ENCODE peak calls at places on chromosomes 12 and 14, in four cellular contexts. One of them, this sample, is unnamed.

GRCh38 chr12:123934016-123934620 is 38.5 kb downstream of the CCDC92 start:
- DNase-seq in stimulated activated CD4-positive, alpha-beta T cell treated with anti-CD3 and anti-CD28 coated beads, Interleukin-15, amount 100 ng/mL, for 48 hours: no peak
- DNase-seq in neural progenitor cell: no peak
- DNase-seq in mucosa of gallbladder: no peak
- DNase-seq in this sample: no peak

GRCh38 chr14:102645746-102646440 is 53.4 kb downstream of the RCOR1 start:
- DNase-seq in stimulated activated CD4-positive, alpha-beta T cell treated with anti-CD3 and anti-CD28 coated beads, Interleukin-15, amount 100 ng/mL, for 48 hours: no peak
- DNase-seq in neural progenitor cell: no peak
- DNase-seq in mucosa of gallbladder: no peak
- DNase-seq in this sample: no peak

GRCh38 chr14:80298491-80299017 is 87.2 kb upstream of the DIO2 start:
- DNase-seq in stimulated activated CD4-positive, alpha-beta T cell treated with anti-CD3 and anti-CD28 coated beads, Interleukin-15, amount 100 ng/mL, for 48 hours: no peak
- DNase-seq in neural progenitor cell: no peak
- DNase-seq in mucosa of gallbladder: no peak
- DNase-seq in this sample: no peak

GRCh38 chr14:92491782-92492181 is 21.8 kb upstream of the RIN3 start:
- DNase-seq in stimulated activated CD4-positive, alpha-beta T cell treated with anti-CD3 and anti-CD28 coated beads, Interleukin-15, amount 100 ng/mL, for 48 hours: no peak
- DNase-seq in neural progenitor cell: no peak
- DNase-seq in mucosa of gallbladder: no peak
- DNase-seq in this sample: no peak

GRCh38 chr12:68530299-68530698 is 80.4 kb upstream of the RAP1B start:
- DNase-seq in stimulated activated CD4-positive, alpha-beta T cell treated with anti-CD3 and anti-CD28 coated beads, Interleukin-15, amount 100 ng/mL, for 48 hours: no peak
- DNase-seq in neural progenitor cell: no peak
- DNase-seq in mucosa of gallbladder: no peak
- DNase-seq in this sample: no peak

GRCh38 chr12:87383705-87384104 is 645.5 kb downstream of the C12orf50 start:
- DNase-seq in stimulated activated CD4-positive, alpha-beta T cell treated with anti-CD3 and anti-CD28 coated beads, Interleukin-15, amount 100 ng/mL, for 48 hours: no peak
- DNase-seq in neural progenitor cell: no peak
- DNase-seq in mucosa of gallbladder: no peak
- DNase-seq in this sample: no peak

GRCh38 chr14:86826641-86827040 is 1166.3 kb downstream of the GALC start:
- DNase-seq in stimulated activated CD4-positive, alpha-beta T cell treated with anti-CD3 and anti-CD28 coated beads, Interleukin-15, amount 100 ng/mL, for 48 hours: no peak
- DNase-seq in neural progenitor cell: no peak
- DNase-seq in mucosa of gallbladder: no peak
- DNase-seq in this sample: no peak

GRCh38 chr14:53954551-53955233 is 1.9 kb downstream of the BMP4 start:
- DNase-seq in stimulated activated CD4-positive, alpha-beta T cell treated with anti-CD3 and anti-CD28 coated beads, Interleukin-15, amount 100 ng/mL, for 48 hours: no peak
- DNase-seq in neural progenitor cell: peak
- DNase-seq in mucosa of gallbladder: peak
- DNase-seq in this sample: no peak

GRCh38 chr14:20714593-20715250 is 26.2 kb downstream of the ANG start:
- DNase-seq in stimulated activated CD4-positive, alpha-beta T cell treated with anti-CD3 and anti-CD28 coated beads, Interleukin-15, amount 100 ng/mL, for 48 hours: no peak
- DNase-seq in neural progenitor cell: no peak
- DNase-seq in mucosa of gallbladder: peak
- DNase-seq in this sample: no peak

GRCh38 chr14:90398315-90398811 is 1.5 kb downstream of the CALM1 start:
- DNase-seq in stimulated activated CD4-positive, alpha-beta T cell treated with anti-CD3 and anti-CD28 coated beads, Interleukin-15, amount 100 ng/mL, for 48 hours: peak
- DNase-seq in neural progenitor cell: peak
- DNase-seq in mucosa of gallbladder: peak
- DNase-seq in this sample: no peak

GRCh38 chr12:124531281-124531745 is 36.1 kb downstream of the NCOR2 start:
- DNase-seq in stimulated activated CD4-positive, alpha-beta T cell treated with anti-CD3 and anti-CD28 coated beads, Interleukin-15, amount 100 ng/mL, for 48 hours: no peak
- DNase-seq in neural progenitor cell: peak
- DNase-seq in mucosa of gallbladder: no peak
- DNase-seq in this sample: no peak

GRCh38 chr14:69704319-69704718 is 62.6 kb upstream of the SRSF5 start:
- DNase-seq in stimulated activated CD4-positive, alpha-beta T cell treated with anti-CD3 and anti-CD28 coated beads, Interleukin-15, amount 100 ng/mL, for 48 hours: no peak
- DNase-seq in neural progenitor cell: no peak
- DNase-seq in mucosa of gallbladder: no peak
- DNase-seq in this sample: no peak

GRCh38 chr12:120012067-120012621 is 23.1 kb downstream of the BICDL1 start:
- DNase-seq in stimulated activated CD4-positive, alpha-beta T cell treated with anti-CD3 and anti-CD28 coated beads, Interleukin-15, amount 100 ng/mL, for 48 hours: peak
- DNase-seq in neural progenitor cell: peak
- DNase-seq in mucosa of gallbladder: no peak
- DNase-seq in this sample: peak

GRCh38 chr12:110860833-110861291 is 14.1 kb downstream of the CCDC63 start:
- DNase-seq in stimulated activated CD4-positive, alpha-beta T cell treated with anti-CD3 and anti-CD28 coated beads, Interleukin-15, amount 100 ng/mL, for 48 hours: no peak
- DNase-seq in neural progenitor cell: peak
- DNase-seq in mucosa of gallbladder: no peak
- DNase-seq in this sample: no peak

GRCh38 chr12:12364787-12365441 is 8.0 kb downstream of the BORCS5 start:
- DNase-seq in stimulated activated CD4-positive, alpha-beta T cell treated with anti-CD3 and anti-CD28 coated beads, Interleukin-15, amount 100 ng/mL, for 48 hours: no peak
- DNase-seq in neural progenitor cell: no peak
- DNase-seq in mucosa of gallbladder: no peak
- DNase-seq in this sample: no peak

GRCh38 chr12:131242741-131243496 is 289.2 kb downstream of the ADGRD1 start:
- DNase-seq in stimulated activated CD4-positive, alpha-beta T cell treated with anti-CD3 and anti-CD28 coated beads, Interleukin-15, amount 100 ng/mL, for 48 hours: peak
- DNase-seq in neural progenitor cell: peak
- DNase-seq in mucosa of gallbladder: no peak
- DNase-seq in this sample: no peak

GRCh38 chr12:75508159-75508558 is 3.2 kb downstream of the KRR1 start:
- DNase-seq in stimulated activated CD4-positive, alpha-beta T cell treated with anti-CD3 and anti-CD28 coated beads, Interleukin-15, amount 100 ng/mL, for 48 hours: no peak
- DNase-seq in neural progenitor cell: no peak
- DNase-seq in mucosa of gallbladder: no peak
- DNase-seq in this sample: no peak

GRCh38 chr14:31781578-31781977 is 220.4 kb downstream of the NUBPL start:
- DNase-seq in stimulated activated CD4-positive, alpha-beta T cell treated with anti-CD3 and anti-CD28 coated beads, Interleukin-15, amount 100 ng/mL, for 48 hours: no peak
- DNase-seq in neural progenitor cell: no peak
- DNase-seq in mucosa of gallbladder: no peak
- DNase-seq in this sample: no peak

GRCh38 chr14:70872678-70873020 is 34.6 kb upstream of the PCNX1 start:
- DNase-seq in stimulated activated CD4-positive, alpha-beta T cell treated with anti-CD3 and anti-CD28 coated beads, Interleukin-15, amount 100 ng/mL, for 48 hours: no peak
- DNase-seq in neural progenitor cell: no peak
- DNase-seq in mucosa of gallbladder: no peak
- DNase-seq in this sample: no peak

GRCh38 chr14:39168591-39168990 is 1.5 kb downstream of the TRAPPC6B start:
- DNase-seq in stimulated activated CD4-positive, alpha-beta T cell treated with anti-CD3 and anti-CD28 coated beads, Interleukin-15, amount 100 ng/mL, for 48 hours: no peak
- DNase-seq in neural progenitor cell: no peak
- DNase-seq in mucosa of gallbladder: no peak
- DNase-seq in this sample: no peak

GRCh38 chr12:60494249-60494648 is 898.4 kb downstream of the SLC16A7 start:
- DNase-seq in stimulated activated CD4-positive, alpha-beta T cell treated with anti-CD3 and anti-CD28 coated beads, Interleukin-15, amount 100 ng/mL, for 48 hours: no peak
- DNase-seq in neural progenitor cell: peak
- DNase-seq in mucosa of gallbladder: no peak
- DNase-seq in this sample: peak

GRCh38 chr12:68487721-68488309 is 122.9 kb upstream of the RAP1B start:
- DNase-seq in stimulated activated CD4-positive, alpha-beta T cell treated with anti-CD3 and anti-CD28 coated beads, Interleukin-15, amount 100 ng/mL, for 48 hours: no peak
- DNase-seq in neural progenitor cell: no peak
- DNase-seq in mucosa of gallbladder: no peak
- DNase-seq in this sample: no peak

GRCh38 chr14:76771432-76771980 is 10.2 kb downstream of the VASH1 start:
- DNase-seq in stimulated activated CD4-positive, alpha-beta T cell treated with anti-CD3 and anti-CD28 coated beads, Interleukin-15, amount 100 ng/mL, for 48 hours: no peak
- DNase-seq in neural progenitor cell: no peak
- DNase-seq in mucosa of gallbladder: peak
- DNase-seq in this sample: no peak

GRCh38 chr12:25557830-25558436 is 4.8 kb upstream of the LMNTD1 start:
- DNase-seq in stimulated activated CD4-positive, alpha-beta T cell treated with anti-CD3 and anti-CD28 coated beads, Interleukin-15, amount 100 ng/mL, for 48 hours: peak
- DNase-seq in neural progenitor cell: peak
- DNase-seq in mucosa of gallbladder: no peak
- DNase-seq in this sample: no peak

GRCh38 chr12:72509893-72510292 is 237.7 kb downstream of the TRHDE start:
- DNase-seq in stimulated activated CD4-positive, alpha-beta T cell treated with anti-CD3 and anti-CD28 coated beads, Interleukin-15, amount 100 ng/mL, for 48 hours: no peak
- DNase-seq in neural progenitor cell: peak
- DNase-seq in mucosa of gallbladder: no peak
- DNase-seq in this sample: no peak

GRCh38 chr12:76030378-76031080 is 1.0 kb downstream of the PHLDA1 start:
- DNase-seq in stimulated activated CD4-positive, alpha-beta T cell treated with anti-CD3 and anti-CD28 coated beads, Interleukin-15, amount 100 ng/mL, for 48 hours: peak
- DNase-seq in neural progenitor cell: peak
- DNase-seq in mucosa of gallbladder: peak
- DNase-seq in this sample: peak

GRCh38 chr14:52052289-52052943 is 16.4 kb downstream of the NID2 start:
- DNase-seq in stimulated activated CD4-positive, alpha-beta T cell treated with anti-CD3 and anti-CD28 coated beads, Interleukin-15, amount 100 ng/mL, for 48 hours: no peak
- DNase-seq in neural progenitor cell: no peak
- DNase-seq in mucosa of gallbladder: no peak
- DNase-seq in this sample: no peak

GRCh38 chr14:54719406-54719805 is 152.5 kb downstream of the SAMD4A start:
- DNase-seq in stimulated activated CD4-positive, alpha-beta T cell treated with anti-CD3 and anti-CD28 coated beads, Interleukin-15, amount 100 ng/mL, for 48 hours: no peak
- DNase-seq in neural progenitor cell: no peak
- DNase-seq in mucosa of gallbladder: no peak
- DNase-seq in this sample: no peak

GRCh38 chr14:96204151-96205058 is at the start of gene BDKRB2:
- DNase-seq in stimulated activated CD4-positive, alpha-beta T cell treated with anti-CD3 and anti-CD28 coated beads, Interleukin-15, amount 100 ng/mL, for 48 hours: no peak
- DNase-seq in neural progenitor cell: peak
- DNase-seq in mucosa of gallbladder: peak
- DNase-seq in this sample: peak

GRCh38 chr12:6866920-6867406 is 368 bp upstream of the TPI1 start:
- DNase-seq in stimulated activated CD4-positive, alpha-beta T cell treated with anti-CD3 and anti-CD28 coated beads, Interleukin-15, amount 100 ng/mL, for 48 hours: no peak
- DNase-seq in neural progenitor cell: no peak
- DNase-seq in mucosa of gallbladder: no peak
- DNase-seq in this sample: peak

GRCh38 chr12:131211279-131211938 is 257.7 kb downstream of the ADGRD1 start:
- DNase-seq in stimulated activated CD4-positive, alpha-beta T cell treated with anti-CD3 and anti-CD28 coated beads, Interleukin-15, amount 100 ng/mL, for 48 hours: no peak
- DNase-seq in neural progenitor cell: no peak
- DNase-seq in mucosa of gallbladder: no peak
- DNase-seq in this sample: no peak

GRCh38 chr12:94745562-94745961 is 95.2 kb upstream of the TMCC3 start:
- DNase-seq in stimulated activated CD4-positive, alpha-beta T cell treated with anti-CD3 and anti-CD28 coated beads, Interleukin-15, amount 100 ng/mL, for 48 hours: no peak
- DNase-seq in neural progenitor cell: no peak
- DNase-seq in mucosa of gallbladder: no peak
- DNase-seq in this sample: peak

GRCh38 chr12:126676426-126676825 is 1590.5 kb upstream of the TMEM132C start:
- DNase-seq in stimulated activated CD4-positive, alpha-beta T cell treated with anti-CD3 and anti-CD28 coated beads, Interleukin-15, amount 100 ng/mL, for 48 hours: no peak
- DNase-seq in neural progenitor cell: no peak
- DNase-seq in mucosa of gallbladder: no peak
- DNase-seq in this sample: no peak